ENCODE peak calls at places on chromosomes 13 and 19, in four cellular contexts. One of them, this sample, is unnamed.

GRCh38 chr13:51803422-51804294 is at the start of gene DHRS12:
- DNase-seq in H9: peak
- DNase-seq in H1: peak
- DNase-seq in IMR-90: peak
- DNase-seq in this sample: peak

GRCh38 chr19:50906217-50906616 is 5.0 kb downstream of the KLK4 start:
- DNase-seq in IMR-90: no peak
- DNase-seq in H9: peak
- DNase-seq in H1: peak
- DNase-seq in this sample: peak

GRCh38 chr13:109955598-109955997 is 169.2 kb upstream of the IRS2 start:
- DNase-seq in H9: no peak
- DNase-seq in H1: no peak
- DNase-seq in IMR-90: peak
- DNase-seq in this sample: no peak

GRCh38 chr13:112042496-112042895 is 24.5 kb upstream of the SOX1 start:
- DNase-seq in IMR-90: no peak
- DNase-seq in H9: peak
- DNase-seq in H1: no peak
- DNase-seq in this sample: peak

GRCh38 chr13:48477191-48477855 is 55.6 kb downstream of the RCBTB2 start:
- DNase-seq in H9: no peak
- DNase-seq in H1: no peak
- DNase-seq in IMR-90: no peak
- DNase-seq in this sample: no peak

GRCh38 chr13:48126944-48127814 is 32.3 kb upstream of the MED4 start:
- DNase-seq in IMR-90: peak
- DNase-seq in H9: peak
- DNase-seq in H1: no peak
- DNase-seq in this sample: peak

GRCh38 chr13:53112522-53112921 is 83.9 kb downstream of the OLFM4 start:
- DNase-seq in IMR-90: no peak
- DNase-seq in H1: no peak
- DNase-seq in H9: no peak
- DNase-seq in this sample: no peak

GRCh38 chr13:110319774-110320509 is 12.9 kb downstream of the COL4A2 start:
- DNase-seq in H9: peak
- DNase-seq in H1: no peak
- DNase-seq in IMR-90: peak
- DNase-seq in this sample: peak

GRCh38 chr19:2045501-2046045 is 5.5 kb downstream of the MKNK2 start:
- DNase-seq in H9: no peak
- DNase-seq in H1: peak
- DNase-seq in IMR-90: no peak
- DNase-seq in this sample: no peak

GRCh38 chr13:51222510-51223283 is 499 bp downstream of the FAM124A start:
- DNase-seq in H1: peak
- DNase-seq in IMR-90: no peak
- DNase-seq in H9: no peak
- DNase-seq in this sample: peak

GRCh38 chr19:18921593-18921992 is 2.1 kb downstream of the DDX49 start:
- DNase-seq in H1: no peak
- DNase-seq in H9: no peak
- DNase-seq in IMR-90: no peak
- DNase-seq in this sample: no peak

GRCh38 chr13:43014162-43014561 is 9.2 kb upstream of the DNAJC15 start:
- DNase-seq in H1: no peak
- DNase-seq in H9: no peak
- DNase-seq in IMR-90: no peak
- DNase-seq in this sample: no peak

GRCh38 chr13:112928958-112929777 is 39.8 kb upstream of the MCF2L start:
- DNase-seq in H9: no peak
- DNase-seq in H1: no peak
- DNase-seq in IMR-90: peak
- DNase-seq in this sample: peak

GRCh38 chr19:50790365-50790825 is at the start of gene ACP4:
- DNase-seq in IMR-90: no peak
- DNase-seq in H1: no peak
- DNase-seq in H9: no peak
- DNase-seq in this sample: no peak

GRCh38 chr13:81017525-81018152 is 676.7 kb upstream of the SPRY2 start:
- DNase-seq in IMR-90: peak
- DNase-seq in H9: no peak
- DNase-seq in H1: no peak
- DNase-seq in this sample: peak

GRCh38 chr13:66210677-66211076 is 1019.5 kb downstream of the PCDH9 start:
- DNase-seq in IMR-90: peak
- DNase-seq in H9: no peak
- DNase-seq in H1: no peak
- DNase-seq in this sample: no peak

GRCh38 chr19:5394907-5395505 is 54.4 kb upstream of the PTPRS start:
- DNase-seq in IMR-90: no peak
- DNase-seq in H9: peak
- DNase-seq in H1: peak
- DNase-seq in this sample: no peak

GRCh38 chr13:40406405-40407138 is 259.9 kb downstream of the FOXO1 start:
- DNase-seq in H1: no peak
- DNase-seq in H9: no peak
- DNase-seq in IMR-90: peak
- DNase-seq in this sample: no peak

GRCh38 chr13:98225036-98225940 is 48.2 kb upstream of the RNF113B start:
- DNase-seq in H1: no peak
- DNase-seq in H9: no peak
- DNase-seq in IMR-90: no peak
- DNase-seq in this sample: no peak

GRCh38 chr13:29964181-29964845 is 113.9 kb upstream of the UBL3 start:
- DNase-seq in IMR-90: no peak
- DNase-seq in H9: peak
- DNase-seq in H1: no peak
- DNase-seq in this sample: no peak

GRCh38 chr13:48175200-48175599 is 57.8 kb upstream of the ITM2B start:
- DNase-seq in H9: no peak
- DNase-seq in H1: no peak
- DNase-seq in IMR-90: no peak
- DNase-seq in this sample: no peak

GRCh38 chr13:83452292-83452950 is 429.9 kb downstream of the SLITRK1 start:
- DNase-seq in H9: no peak
- DNase-seq in H1: no peak
- DNase-seq in IMR-90: no peak
- DNase-seq in this sample: no peak

GRCh38 chr19:483332-484072 is 12.8 kb upstream of the MADCAM1 start:
- DNase-seq in H9: no peak
- DNase-seq in IMR-90: no peak
- DNase-seq in H1: no peak
- DNase-seq in this sample: no peak

GRCh38 chr13:65368832-65369231 is 1861.3 kb downstream of the PCDH9 start:
- DNase-seq in H1: no peak
- DNase-seq in IMR-90: no peak
- DNase-seq in H9: no peak
- DNase-seq in this sample: peak

GRCh38 chr13:49495783-49496762 is at the start of gene PHF11:
- DNase-seq in H1: peak
- DNase-seq in IMR-90: peak
- DNase-seq in H9: peak
- DNase-seq in this sample: peak

GRCh38 chr19:638901-639250 is 803 bp upstream of the FGF22 start:
- DNase-seq in H1: no peak
- DNase-seq in IMR-90: no peak
- DNase-seq in H9: no peak
- DNase-seq in this sample: no peak

GRCh38 chr13:110250258-110250891 is 56.6 kb downstream of the COL4A1 start:
- DNase-seq in IMR-90: peak
- DNase-seq in H9: no peak
- DNase-seq in H1: peak
- DNase-seq in this sample: no peak

GRCh38 chr13:73355134-73355533 is 296.3 kb downstream of the KLF5 start:
- DNase-seq in IMR-90: no peak
- DNase-seq in H1: no peak
- DNase-seq in H9: no peak
- DNase-seq in this sample: no peak
- H3K4me2 ChIP-seq in IMR-90: no peak
- H3K4me2 ChIP-seq in H1: no peak
- H3K4me2 ChIP-seq in H9: no peak
- H3K4me2 ChIP-seq in this sample: no peak

DNA sequence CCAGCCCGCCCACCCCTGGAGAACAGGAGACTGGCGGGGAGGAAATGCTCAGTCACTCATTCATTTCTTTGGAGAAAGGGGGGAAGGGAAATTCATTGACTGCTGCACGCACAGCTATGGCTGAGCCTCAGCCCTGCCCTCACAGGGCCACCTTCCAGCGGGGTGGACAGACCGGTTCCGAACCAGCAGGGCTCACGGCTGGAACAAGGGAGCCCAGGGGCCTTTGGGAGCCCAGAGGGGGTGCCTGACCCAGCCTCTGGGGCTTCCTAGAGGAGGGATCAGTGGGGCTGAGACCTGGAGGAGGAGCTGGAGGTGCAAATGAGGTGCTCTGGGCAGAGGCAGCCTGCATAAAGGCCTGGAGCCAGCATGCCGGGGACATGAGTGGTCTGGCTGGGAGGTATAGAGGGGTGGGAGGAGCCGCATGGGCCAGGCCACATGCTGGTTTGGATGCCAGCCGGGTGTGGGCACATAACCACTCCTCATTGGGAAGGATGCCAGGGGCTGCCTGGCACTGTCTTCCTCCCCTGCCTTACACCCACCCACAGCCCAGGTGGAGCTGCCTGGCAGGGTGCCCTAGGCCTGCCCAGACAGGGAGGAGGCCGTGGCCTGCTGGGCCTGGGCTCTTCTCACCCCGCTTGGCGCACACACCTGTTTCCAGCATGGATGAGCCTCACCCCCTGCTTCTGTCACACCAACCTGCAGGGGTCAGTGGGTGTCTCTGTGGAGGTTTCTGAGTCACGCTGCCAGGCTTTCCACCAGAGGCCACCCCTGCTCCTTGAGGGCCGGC is 26.9 kb downstream of the PPP5C start:
- DNase-seq in IMR-90: peak
- DNase-seq in H1: peak
- DNase-seq in H9: peak
- DNase-seq in this sample: peak
- H3K18ac ChIP-seq in IMR-90: no peak
- H3K18ac ChIP-seq in H1: peak
- H3K18ac ChIP-seq in H9: peak
- H3K18ac ChIP-seq in this sample: peak

GRCh38 chr19:22438011-22438410 is 15.9 kb upstream of the ZNF98 start:
- DNase-seq in IMR-90: no peak
- DNase-seq in H9: no peak
- DNase-seq in H1: no peak
- DNase-seq in this sample: no peak
- H4K5ac ChIP-seq in IMR-90: no peak
- H4K5ac ChIP-seq in H9: no peak
- H4K5ac ChIP-seq in H1: no peak
- H4K5ac ChIP-seq in this sample: no peak

DNA sequence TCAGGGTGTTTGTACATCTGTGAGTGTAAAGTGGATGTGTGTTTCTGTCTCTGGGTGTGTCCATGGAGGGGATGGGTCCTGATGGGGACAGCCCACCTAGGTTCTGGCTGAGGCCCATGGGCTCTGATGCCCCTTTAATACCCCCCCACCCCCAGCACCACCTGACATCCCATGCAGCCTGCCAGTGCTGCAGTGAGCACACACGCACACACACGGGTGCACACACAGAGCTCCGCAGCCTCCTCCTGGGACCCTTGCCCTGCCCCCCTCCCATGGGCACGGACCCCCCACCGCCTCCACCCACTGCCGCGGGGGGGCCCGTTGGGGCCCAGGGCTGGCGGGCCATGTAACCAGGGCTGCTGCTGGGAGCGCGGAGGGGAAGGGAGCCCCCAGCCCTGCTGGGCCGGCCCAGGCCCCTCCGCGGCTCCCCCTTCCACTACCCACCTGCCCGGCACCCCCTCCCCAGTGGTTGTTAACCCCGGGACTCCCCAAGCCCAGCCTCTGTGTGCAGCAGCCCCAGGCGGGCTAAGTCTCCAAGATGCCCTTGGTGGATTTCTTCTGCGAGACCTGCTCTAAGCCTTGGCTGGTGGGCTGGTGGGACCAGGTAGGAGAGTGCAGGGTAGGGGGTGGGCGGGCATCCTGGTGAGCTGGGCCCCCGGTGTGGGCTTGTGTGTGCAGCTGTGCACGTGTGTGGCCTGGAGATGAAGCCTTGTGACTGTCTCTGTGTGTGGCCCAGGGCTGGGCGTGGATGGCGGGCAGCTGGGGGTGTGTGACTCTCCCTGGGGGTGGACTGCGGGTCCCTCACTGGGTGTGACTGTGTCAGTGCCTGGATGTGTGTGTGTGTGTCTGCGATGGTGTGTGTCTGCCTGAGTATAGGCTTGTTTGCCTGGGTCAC is 32.6 kb downstream of the PDE4A start:
- DNase-seq in H1: no peak
- DNase-seq in H9: no peak
- DNase-seq in IMR-90: no peak
- DNase-seq in this sample: no peak
- H3K4me2 ChIP-seq in H1: no peak
- H3K4me2 ChIP-seq in H9: no peak
- H3K4me2 ChIP-seq in IMR-90: no peak
- H3K4me2 ChIP-seq in this sample: no peak

GRCh38 chr19:53254451-53255341 is at the start of gene ZNF677:
- DNase-seq in IMR-90: peak
- DNase-seq in H1: peak
- DNase-seq in H9: peak
- DNase-seq in this sample: peak
- H3K18ac ChIP-seq in IMR-90: peak
- H3K18ac ChIP-seq in H1: peak
- H3K18ac ChIP-seq in H9: peak
- H3K18ac ChIP-seq in this sample: peak

GRCh38 chr13:32779119-32779518 is 192.9 kb downstream of the PDS5B start:
- DNase-seq in H9: no peak
- DNase-seq in H1: no peak
- DNase-seq in IMR-90: no peak
- DNase-seq in this sample: no peak
- H4K5ac ChIP-seq in H9: no peak
- H4K5ac ChIP-seq in H1: no peak
- H4K5ac ChIP-seq in IMR-90: no peak
- H4K5ac ChIP-seq in this sample: no peak

This sample was measured in mesendoderm.